ENCODE peak calls at places on chromosomes 5 and 9, in ten cellular contexts. One of them, this sample, is unnamed.

GRCh38 chr9:78919701-78920100 is 622.8 kb downstream of the PSAT1 start:
- DNase-seq in WTC11: no peak
- DNase-seq in fibroblast of lung: peak; percentile 74
- DNase-seq in thoracic aorta: no peak
- DNase-seq in H9: no peak
- DNase-seq in body of pancreas: no peak
- DNase-seq in A673: no peak
- DNase-seq in SK-N-SH: no peak
- DNase-seq in glutamatergic neuron: no peak
- DNase-seq in tibial artery: no peak
- DNase-seq in this sample: no peak

GRCh38 chr5:32833621-32834102 is 122.5 kb downstream of the NPR3 start:
- DNase-seq in SK-N-SH: no peak
- DNase-seq in body of pancreas: no peak
- DNase-seq in glutamatergic neuron: no peak
- DNase-seq in tibial artery: no peak
- DNase-seq in WTC11: no peak
- DNase-seq in H9: no peak
- DNase-seq in thoracic aorta: no peak
- DNase-seq in A673: no peak
- DNase-seq in fibroblast of lung: no peak
- DNase-seq in this sample: no peak

GRCh38 chr9:136972335-136972734 is 5.0 kb upstream of the PTGDS start:
- DNase-seq in body of pancreas: no peak
- DNase-seq in A673: no peak
- DNase-seq in glutamatergic neuron: no peak
- DNase-seq in thoracic aorta: no peak
- DNase-seq in H9: no peak
- DNase-seq in tibial artery: no peak
- DNase-seq in SK-N-SH: no peak
- DNase-seq in WTC11: no peak
- DNase-seq in fibroblast of lung: no peak
- DNase-seq in this sample: no peak

GRCh38 chr5:175616083-175616482 is 41.8 kb upstream of the HRH2 start:
- DNase-seq in tibial artery: no peak
- DNase-seq in WTC11: no peak
- DNase-seq in thoracic aorta: no peak
- DNase-seq in A673: no peak
- DNase-seq in body of pancreas: no peak
- DNase-seq in glutamatergic neuron: no peak
- DNase-seq in fibroblast of lung: no peak
- DNase-seq in SK-N-SH: no peak
- DNase-seq in H9: no peak
- DNase-seq in this sample: no peak

GRCh38 chr5:115796656-115797055 is 19.8 kb downstream of the CDO1 start:
- DNase-seq in fibroblast of lung: no peak
- DNase-seq in SK-N-SH: no peak
- DNase-seq in A673: no peak
- DNase-seq in H9: no peak
- DNase-seq in glutamatergic neuron: no peak
- DNase-seq in tibial artery: no peak
- DNase-seq in thoracic aorta: no peak
- DNase-seq in body of pancreas: no peak
- DNase-seq in WTC11: no peak
- DNase-seq in this sample: no peak

GRCh38 chr5:88872971-88873370 is 10.0 kb downstream of the MEF2C start:
- DNase-seq in SK-N-SH: no peak
- DNase-seq in tibial artery: no peak
- DNase-seq in thoracic aorta: no peak
- DNase-seq in glutamatergic neuron: no peak
- DNase-seq in body of pancreas: no peak
- DNase-seq in H9: no peak
- DNase-seq in fibroblast of lung: no peak
- DNase-seq in WTC11: no peak
- DNase-seq in A673: no peak
- DNase-seq in this sample: no peak

GRCh38 chr9:16637218-16637617 is 233.3 kb downstream of the BNC2 start:
- DNase-seq in tibial artery: no peak
- DNase-seq in A673: no peak
- DNase-seq in fibroblast of lung: peak; percentile 55
- DNase-seq in H9: no peak
- DNase-seq in WTC11: no peak
- DNase-seq in body of pancreas: no peak
- DNase-seq in glutamatergic neuron: no peak
- DNase-seq in thoracic aorta: no peak
- DNase-seq in SK-N-SH: no peak
- DNase-seq in this sample: no peak

GRCh38 chr5:118597448-118597847 is 390.9 kb downstream of the DTWD2 start:
- DNase-seq in A673: no peak
- DNase-seq in WTC11: no peak
- DNase-seq in thoracic aorta: no peak
- DNase-seq in SK-N-SH: no peak
- DNase-seq in glutamatergic neuron: no peak
- DNase-seq in tibial artery: no peak
- DNase-seq in fibroblast of lung: no peak
- DNase-seq in body of pancreas: no peak
- DNase-seq in H9: no peak
- DNase-seq in this sample: no peak

GRCh38 chr5:179303801-179304200 is 41.5 kb downstream of the ADAMTS2 start:
- DNase-seq in tibial artery: no peak
- DNase-seq in thoracic aorta: no peak
- DNase-seq in H9: no peak
- DNase-seq in body of pancreas: no peak
- DNase-seq in WTC11: no peak
- DNase-seq in glutamatergic neuron: no peak
- DNase-seq in fibroblast of lung: no peak
- DNase-seq in A673: no peak
- DNase-seq in SK-N-SH: no peak
- DNase-seq in this sample: no peak

GRCh38 chr5:179302499-179303185 is 42.6 kb downstream of the ADAMTS2 start:
- DNase-seq in SK-N-SH: no peak
- DNase-seq in tibial artery: no peak
- DNase-seq in glutamatergic neuron: peak; percentile 5
- DNase-seq in WTC11: peak; percentile 5
- DNase-seq in A673: no peak
- DNase-seq in body of pancreas: peak; percentile 4
- DNase-seq in thoracic aorta: no peak
- DNase-seq in fibroblast of lung: no peak
- DNase-seq in H9: no peak
- DNase-seq in this sample: peak; percentile 22

GRCh38 chr5:179306191-179307005 is 38.9 kb downstream of the ADAMTS2 start:
- DNase-seq in WTC11: no peak
- DNase-seq in thoracic aorta: no peak
- DNase-seq in fibroblast of lung: no peak
- DNase-seq in tibial artery: peak; percentile 3
- DNase-seq in A673: no peak
- DNase-seq in glutamatergic neuron: no peak
- DNase-seq in body of pancreas: peak; percentile 4
- DNase-seq in SK-N-SH: no peak
- DNase-seq in H9: no peak
- DNase-seq in this sample: peak; percentile 23

GRCh38 chr5:179304466-179304865 is 40.8 kb downstream of the ADAMTS2 start:
- DNase-seq in H9: no peak
- DNase-seq in A673: no peak
- DNase-seq in thoracic aorta: no peak
- DNase-seq in WTC11: no peak
- DNase-seq in tibial artery: no peak
- DNase-seq in body of pancreas: no peak
- DNase-seq in glutamatergic neuron: no peak
- DNase-seq in SK-N-SH: no peak
- DNase-seq in fibroblast of lung: peak; percentile 84
- DNase-seq in this sample: no peak

DNA sequence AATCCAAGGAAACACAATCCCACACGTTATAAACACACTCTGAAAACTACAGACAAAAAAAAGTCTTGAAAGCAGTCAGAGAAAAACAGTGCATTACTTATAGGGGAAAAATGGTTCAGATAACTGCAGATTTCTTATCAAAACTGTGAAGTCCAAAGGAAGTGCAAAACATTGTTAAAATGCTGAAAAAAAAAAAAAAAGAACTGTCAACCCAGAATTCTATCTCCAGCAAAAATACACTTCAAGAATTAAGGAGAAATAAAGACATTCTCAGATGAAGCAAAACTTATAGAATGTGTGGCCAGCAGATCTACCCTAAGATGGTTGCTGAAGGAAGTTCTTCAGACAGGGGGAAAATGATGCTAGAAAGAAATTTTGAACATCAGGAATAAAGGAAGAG is 40.4 kb downstream of the ADAMTS2 start:
- DNase-seq in fibroblast of lung: no peak
- DNase-seq in glutamatergic neuron: no peak
- DNase-seq in body of pancreas: no peak
- DNase-seq in tibial artery: no peak
- DNase-seq in WTC11: no peak
- DNase-seq in A673: no peak
- DNase-seq in SK-N-SH: no peak
- DNase-seq in H9: no peak
- DNase-seq in thoracic aorta: no peak
- DNase-seq in this sample: no peak
- TF ChIP-seq CTCF in fibroblast of lung: no peak
- TF ChIP-seq CTCF in glutamatergic neuron: no peak
- TF ChIP-seq CTCF in body of pancreas: no peak
- TF ChIP-seq CTCF in tibial artery: no peak
- TF ChIP-seq CTCF in WTC11: no peak
- TF ChIP-seq CTCF in A673: no peak
- TF ChIP-seq CTCF in SK-N-SH: no peak
- TF ChIP-seq CTCF in H9: no peak
- TF ChIP-seq CTCF in thoracic aorta: no peak
- TF ChIP-seq CTCF in this sample: no peak

GRCh38 chr5:63962345-63962744 is at the start of gene HTR1A:
- DNase-seq in fibroblast of lung: no peak
- DNase-seq in SK-N-SH: no peak
- DNase-seq in tibial artery: no peak
- DNase-seq in glutamatergic neuron: peak; percentile 24
- DNase-seq in thoracic aorta: no peak
- DNase-seq in A673: no peak
- DNase-seq in body of pancreas: no peak
- DNase-seq in H9: no peak
- DNase-seq in WTC11: peak; percentile 17
- DNase-seq in this sample: no peak

GRCh38 chr5:63961598-63962161 is 565 bp downstream of the HTR1A start:
- DNase-seq in tibial artery: no peak
- DNase-seq in glutamatergic neuron: peak; percentile 55
- DNase-seq in A673: no peak
- DNase-seq in SK-N-SH: no peak
- DNase-seq in WTC11: peak; percentile 38
- DNase-seq in H9: peak; percentile 62
- DNase-seq in thoracic aorta: no peak
- DNase-seq in body of pancreas: no peak
- DNase-seq in fibroblast of lung: no peak
- DNase-seq in this sample: no peak

GRCh38 chr5:63963926-63964325 is 1.7 kb upstream of the HTR1A start:
- DNase-seq in A673: no peak
- DNase-seq in WTC11: no peak
- DNase-seq in H9: no peak
- DNase-seq in thoracic aorta: no peak
- DNase-seq in fibroblast of lung: no peak
- DNase-seq in SK-N-SH: no peak
- DNase-seq in tibial artery: no peak
- DNase-seq in glutamatergic neuron: no peak
- DNase-seq in body of pancreas: no peak
- DNase-seq in this sample: no peak

GRCh38 chr5:63961125-63961597 is 1.1 kb downstream of the HTR1A start:
- DNase-seq in A673: no peak
- DNase-seq in H9: peak; percentile 33
- DNase-seq in glutamatergic neuron: peak; percentile 19
- DNase-seq in tibial artery: no peak
- DNase-seq in WTC11: peak; percentile 10
- DNase-seq in SK-N-SH: no peak
- DNase-seq in thoracic aorta: no peak
- DNase-seq in body of pancreas: no peak
- DNase-seq in fibroblast of lung: no peak
- DNase-seq in this sample: no peak

DNA sequence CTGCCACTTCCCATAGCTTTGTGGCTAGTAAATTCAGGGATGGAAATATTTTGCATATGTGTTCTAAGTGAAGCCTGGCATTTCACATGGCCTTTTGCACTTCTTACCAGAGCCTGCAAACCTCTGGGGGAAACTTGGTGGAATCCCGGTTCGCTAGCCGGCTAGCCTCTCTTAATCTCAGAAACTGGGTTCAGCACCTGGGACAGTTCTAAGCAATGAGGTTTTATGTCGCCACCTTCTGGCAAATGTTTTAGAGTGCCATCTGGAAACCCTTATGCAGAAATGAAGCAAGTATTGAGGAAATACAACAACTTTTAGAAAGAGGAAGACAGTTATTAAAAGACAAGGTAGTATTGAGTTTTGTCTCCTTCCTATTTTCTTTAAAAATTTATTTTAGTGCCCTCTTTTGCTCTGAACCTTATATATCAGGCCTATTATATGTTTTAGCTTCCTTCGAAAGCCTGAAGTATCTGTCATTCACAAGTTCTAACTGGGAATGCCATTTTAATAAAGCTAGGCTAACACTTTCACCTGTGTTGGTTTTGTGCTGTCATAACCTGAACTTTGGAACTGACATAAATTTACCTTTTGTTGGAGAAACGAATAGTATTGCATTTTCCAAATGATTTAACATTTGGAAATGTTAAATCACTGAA is 963 bp upstream of the HTR1A start:
- DNase-seq in thoracic aorta: no peak
- DNase-seq in fibroblast of lung: peak; percentile 58
- DNase-seq in glutamatergic neuron: peak; percentile 32
- DNase-seq in SK-N-SH: peak; percentile 46
- DNase-seq in H9: peak; percentile 73
- DNase-seq in body of pancreas: peak; percentile 50
- DNase-seq in tibial artery: no peak
- DNase-seq in A673: peak; percentile 78
- DNase-seq in WTC11: peak; percentile 66
- DNase-seq in this sample: no peak
- TF ChIP-seq CTCF in thoracic aorta: no peak
- TF ChIP-seq CTCF in fibroblast of lung: peak; percentile 57
- TF ChIP-seq CTCF in glutamatergic neuron: peak; percentile 41
- TF ChIP-seq CTCF in SK-N-SH: peak; percentile 84
- TF ChIP-seq CTCF in H9: peak; percentile 87
- TF ChIP-seq CTCF in body of pancreas: peak; percentile 42
- TF ChIP-seq CTCF in tibial artery: no peak
- TF ChIP-seq CTCF in A673: peak; percentile 85
- TF ChIP-seq CTCF in WTC11: peak; percentile 19
- TF ChIP-seq CTCF in this sample: peak; percentile 13

GRCh38 chr5:11719888-11720481 is 184.3 kb downstream of the CTNND2 start:
- DNase-seq in thoracic aorta: no peak
- DNase-seq in fibroblast of lung: peak; percentile 37
- DNase-seq in body of pancreas: peak; percentile 61
- DNase-seq in H9: peak; percentile 75
- DNase-seq in A673: peak; percentile 28
- DNase-seq in tibial artery: peak; percentile 48
- DNase-seq in WTC11: peak; percentile 74
- DNase-seq in SK-N-SH: peak; percentile 12
- DNase-seq in glutamatergic neuron: peak; percentile 76
- DNase-seq in this sample: no peak

GRCh38 chr5:11724947-11725346 is 179.3 kb downstream of the CTNND2 start:
- DNase-seq in body of pancreas: no peak
- DNase-seq in SK-N-SH: no peak
- DNase-seq in glutamatergic neuron: no peak
- DNase-seq in H9: no peak
- DNase-seq in WTC11: no peak
- DNase-seq in fibroblast of lung: no peak
- DNase-seq in thoracic aorta: no peak
- DNase-seq in tibial artery: no peak
- DNase-seq in A673: no peak
- DNase-seq in this sample: no peak
- TF ChIP-seq CTCF in body of pancreas: no peak
- TF ChIP-seq CTCF in SK-N-SH: no peak
- TF ChIP-seq CTCF in glutamatergic neuron: no peak
- TF ChIP-seq CTCF in H9: no peak
- TF ChIP-seq CTCF in WTC11: no peak
- TF ChIP-seq CTCF in fibroblast of lung: no peak
- TF ChIP-seq CTCF in thoracic aorta: no peak
- TF ChIP-seq CTCF in tibial artery: no peak
- TF ChIP-seq CTCF in A673: no peak
- TF ChIP-seq CTCF in this sample: no peak

GRCh38 chr9:37862530-37862929 is 41.4 kb downstream of the SLC25A51 start:
- DNase-seq in tibial artery: no peak
- DNase-seq in A673: no peak
- DNase-seq in H9: no peak
- DNase-seq in WTC11: no peak
- DNase-seq in thoracic aorta: no peak
- DNase-seq in body of pancreas: no peak
- DNase-seq in SK-N-SH: no peak
- DNase-seq in glutamatergic neuron: no peak
- DNase-seq in fibroblast of lung: no peak
- DNase-seq in this sample: no peak

GRCh38 chr9:37856551-37856950 is 47.4 kb downstream of the SLC25A51 start:
- DNase-seq in glutamatergic neuron: no peak
- DNase-seq in body of pancreas: no peak
- DNase-seq in H9: no peak
- DNase-seq in fibroblast of lung: no peak
- DNase-seq in WTC11: no peak
- DNase-seq in thoracic aorta: no peak
- DNase-seq in A673: no peak
- DNase-seq in tibial artery: no peak
- DNase-seq in SK-N-SH: no peak
- DNase-seq in this sample: no peak

DNA sequence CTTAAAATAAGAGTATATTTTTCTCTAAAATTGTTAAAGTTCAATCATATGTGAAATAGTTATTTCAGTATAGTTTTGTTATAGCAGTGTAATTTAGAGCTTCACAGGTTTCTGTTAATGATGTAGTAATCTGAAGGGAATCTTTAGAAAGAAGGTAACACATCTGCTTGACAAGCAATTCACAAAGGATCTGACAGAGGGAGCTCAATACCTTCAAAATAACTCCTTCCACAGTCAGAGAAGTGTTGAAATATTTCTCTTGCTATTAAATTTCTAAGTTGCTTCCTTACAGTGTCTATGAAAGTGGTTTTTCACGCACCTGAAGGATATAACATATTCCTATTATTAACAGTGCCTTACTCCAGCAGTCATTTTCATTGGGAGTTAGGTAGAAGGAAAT is 44.9 kb downstream of the SLC25A51 start:
- DNase-seq in fibroblast of lung: no peak
- DNase-seq in SK-N-SH: no peak
- DNase-seq in glutamatergic neuron: no peak
- DNase-seq in A673: no peak
- DNase-seq in H9: no peak
- DNase-seq in thoracic aorta: no peak
- DNase-seq in WTC11: no peak
- DNase-seq in tibial artery: no peak
- DNase-seq in body of pancreas: no peak
- DNase-seq in this sample: no peak
- TF ChIP-seq CTCF in fibroblast of lung: no peak
- TF ChIP-seq CTCF in SK-N-SH: peak; percentile 30
- TF ChIP-seq CTCF in glutamatergic neuron: no peak
- TF ChIP-seq CTCF in A673: no peak
- TF ChIP-seq CTCF in H9: peak; percentile 47
- TF ChIP-seq CTCF in thoracic aorta: no peak
- TF ChIP-seq CTCF in WTC11: no peak
- TF ChIP-seq CTCF in tibial artery: no peak
- TF ChIP-seq CTCF in body of pancreas: no peak
- TF ChIP-seq CTCF in this sample: no peak

This sample was measured in CD14-positive monocyte.